ENCODE peak calls at places on chromosomes 16 and 17, in five cellular contexts. S, B, U, M and O are unnamed samples.

GRCh38 chr17:50542795-50543774 is 3.9 kb upstream of the SPATA20 start:
- DNase-seq in S (no peak), B (no peak), U (no peak), M (no peak), O (no peak)

GRCh38 chr17:81116704-81117103 is 48.6 kb upstream of the PVALEF start:
- DNase-seq in S (no peak), B (no peak), U (no peak), M (no peak), O (no peak)

GRCh38 chr17:50564916-50565315 is 4.4 kb downstream of the CACNA1G start:
- DNase-seq in S (peak; percentile 95), B (no peak), U (no peak), M (peak; percentile 83), O (peak; percentile 54)

GRCh38 chr16:74253146-74253545 is 43.5 kb upstream of the PSMD7 start:
- DNase-seq in S (no peak), B (no peak), U (no peak), M (no peak), O (no peak)

GRCh38 chr17:4566785-4567184 is 6.4 kb upstream of the GGT6 start:
- DNase-seq in S (peak; percentile 63), B (no peak), U (peak; percentile 35), M (no peak), O (no peak)

GRCh38 chr16:67173808-67174705 is 3.7 kb downstream of the NOL3 start:
- DNase-seq in S (peak; percentile 95), B (peak; percentile 63), U (peak; percentile 63), M (peak; percentile 56), O (peak; percentile 37)

GRCh38 chr16:86516618-86517003 is 6.3 kb downstream of the FOXF1 start:
- DNase-seq in S (no peak), B (no peak), U (no peak), M (no peak), O (no peak)

GRCh38 chr16:48949636-48950035 is 332.0 kb downstream of the CBLN1 start:
- DNase-seq in S (no peak), B (no peak), U (no peak), M (no peak), O (peak; percentile 45)

GRCh38 chr17:80544655-80545498 is at the start of gene RPTOR:
- DNase-seq in S (peak; percentile 97), B (peak; percentile 78), U (peak; percentile 92), M (peak; percentile 59), O (peak; percentile 64)

GRCh38 chr16:3654249-3654991 is at the start of gene DNASE1:
- DNase-seq in S (peak; percentile 83), B (peak; percentile 26), U (peak; percentile 56), M (no peak), O (no peak)

GRCh38 chr16:53261276-53261675 is 173.0 kb upstream of the RBL2 start:
- DNase-seq in S (no peak), B (no peak), U (no peak), M (no peak), O (no peak)

GRCh38 chr17:5587431-5588032 is 3.2 kb upstream of the NLRP1 start:
- DNase-seq in S (no peak), B (peak; percentile 29), U (peak; percentile 18), M (no peak), O (no peak)

GRCh38 chr17:28335959-28336871 is 654 bp downstream of the TNFAIP1 start:
- DNase-seq in S (peak; percentile 86), B (no peak), U (no peak), M (peak; percentile 71), O (peak; percentile 68)

GRCh38 chr16:11973065-11973464 is 3.5 kb upstream of the SNX29 start:
- DNase-seq in S (no peak), B (no peak), U (no peak), M (no peak), O (no peak)

GRCh38 chr16:31143889-31144148 is 6.0 kb downstream of the PRSS36 start:
- DNase-seq in S (no peak), B (no peak), U (no peak), M (no peak), O (no peak)